ENCODE peak calls at places on chromosome 14, in nine cellular contexts. X, S, K, H, E, R, J, F and M are unnamed samples.

GRCh38 chr14:23058654-23059504 is 1.6 kb upstream of the CDH24 start:
- DNase-seq in X (no peak), S (no peak), K (no peak), H (no peak), E (no peak), R (no peak), J (no peak), F (no peak), M (no peak)

GRCh38 chr14:33184587-33184986 is 245.9 kb downstream of the NPAS3 start:
- DNase-seq in X (no peak), S (no peak), K (no peak), H (no peak), E (peak; percentile 35), R (peak; percentile 4), J (peak; percentile 15), F (no peak), M (no peak)

GRCh38 chr14:61322799-61323290 is 1.5 kb downstream of the PRKCH start:
- DNase-seq in X (no peak), S (no peak), K (no peak), H (no peak), E (peak; percentile 13), R (peak; percentile 97), J (peak; percentile 7), F (no peak), M (no peak)

GRCh38 chr14:69345402-69345801 is 52.7 kb downstream of the ERH start:
- DNase-seq in X (no peak), S (no peak), K (no peak), H (no peak), E (no peak), R (no peak), J (no peak), F (no peak), M (no peak)

GRCh38 chr14:102733326-102733725 is 43.9 kb upstream of the TRAF3 start:
- DNase-seq in X (no peak), S (no peak), K (no peak), H (no peak), E (no peak), R (no peak), J (no peak), F (no peak), M (no peak)

GRCh38 chr14:73014105-73014504 is 12.8 kb downstream of the ZFYVE1 start:
- DNase-seq in X (no peak), S (peak; percentile 45), K (no peak), H (no peak), E (peak; percentile 84), R (no peak), J (peak; percentile 52), F (no peak), M (no peak)

GRCh38 chr14:58638231-58639205 is 756 bp downstream of the DACT1 start:
- DNase-seq in X (no peak), S (no peak), K (peak; percentile 65), H (no peak), E (no peak), R (no peak), J (peak; percentile 57), F (no peak), M (no peak)

GRCh38 chr14:52351191-52351560 is 37.1 kb downstream of the PTGER2 start:
- DNase-seq in X (no peak), S (no peak), K (no peak), H (no peak), E (no peak), R (no peak), J (peak; percentile 75), F (no peak), M (no peak)

GRCh38 chr14:105092124-105092911 is 27.1 kb upstream of the GPR132 start:
- DNase-seq in X (no peak), S (no peak), K (no peak), H (no peak), E (peak; percentile 65), R (peak; percentile 37), J (no peak), F (peak; percentile 46), M (no peak)

GRCh38 chr14:31205681-31206535 is 1.7 kb downstream of the HECTD1 start:
- DNase-seq in X (peak; percentile 49), S (no peak), K (no peak), H (no peak), E (peak; percentile 73), R (peak; percentile 33), J (peak; percentile 75), F (no peak), M (no peak)

GRCh38 chr14:22520235-22520634 is 68.8 kb downstream of the DAD1 start:
- DNase-seq in X (no peak), S (no peak), K (no peak), H (no peak), E (peak; percentile 98), R (peak; percentile 81), J (peak; percentile 91), F (no peak), M (no peak)

GRCh38 chr14:46580941-46581671 is 70.5 kb downstream of the RPL10L start:
- DNase-seq in X (no peak), S (no peak), K (no peak), H (no peak), E (peak; percentile 1), R (peak; percentile 38), J (peak; percentile 53), F (no peak), M (no peak)

GRCh38 chr14:93788557-93789365 is 476 bp upstream of the PRIMA1 start:
- DNase-seq in X (no peak), S (no peak), K (peak; percentile 66), H (no peak), E (no peak), R (no peak), J (no peak), F (peak; percentile 58), M (no peak)